ENCODE peak calls at places on chromosome 5, in eight cellular contexts. K is AG04450, S is endothelial cell, T is astrocyte of the cerebellum, B is nephron progenitor cell, M is foreskin fibroblast, Y is NB4, J is RWPE1. P is an unnamed sample.

GRCh38 chr5:40258205-40258604 is 421.5 kb upstream of the PTGER4 start:
- DNase-seq in K (no peak), S (peak; percentile 7), T (no peak), B (no peak), M (no peak), Y (peak; percentile 85), J (no peak), P (no peak)

GRCh38 chr5:4651811-4652565 is 488.1 kb upstream of the ADAMTS16 start:
- DNase-seq in K (no peak), S (no peak), T (no peak), B (no peak), M (no peak), Y (no peak), J (no peak), P (no peak)

GRCh38 chr5:73189816-73190451 is 16.9 kb downstream of the TMEM174 start:
- DNase-seq in K (peak; percentile 38), S (no peak), T (peak; percentile 69), B (no peak), M (peak; percentile 50), Y (no peak), J (peak; percentile 19), P (peak; percentile 25)

GRCh38 chr5:62312674-62313073 is 6.7 kb downstream of the KIF2A start:
- DNase-seq in K (no peak), S (no peak), T (no peak), B (no peak), M (no peak), Y (no peak), J (no peak), P (no peak)

GRCh38 chr5:136021016-136021405 is 7.8 kb upstream of the TGFBI start:
- DNase-seq in K (no peak), S (no peak), T (no peak), B (no peak), M (no peak), Y (peak; percentile 49), J (no peak), P (peak; percentile 50)

GRCh38 chr5:110054240-110054639 is 364.5 kb downstream of the MAN2A1 start:
- DNase-seq in K (no peak), S (peak; percentile 11), T (peak; percentile 94), B (no peak), M (no peak), Y (peak; percentile 56), J (peak; percentile 44), P (no peak)

GRCh38 chr5:135310328-135310989 is 88.6 kb downstream of the MACROH2A1 start:
- DNase-seq in K (peak; percentile 61), S (no peak), T (no peak), B (no peak), M (peak; percentile 65), Y (no peak), J (peak; percentile 41), P (peak; percentile 78)

GRCh38 chr5:160887780-160888179 is 35.8 kb upstream of the ATP10B start:
- DNase-seq in K (no peak), S (no peak), T (no peak), B (no peak), M (no peak), Y (no peak), J (no peak), P (no peak)

GRCh38 chr5:76498328-76498727 is 95.2 kb downstream of the IQGAP2 start:
- DNase-seq in K (no peak), S (no peak), T (no peak), B (no peak), M (no peak), Y (no peak), J (no peak), P (no peak)

GRCh38 chr5:36880761-36881160 is 4.2 kb downstream of the NIPBL start:
- DNase-seq in K (no peak), S (no peak), T (no peak), B (no peak), M (no peak), Y (peak; percentile 28), J (no peak), P (no peak)

GRCh38 chr5:179346875-179347274 is 1.6 kb upstream of the ADAMTS2 start:
- DNase-seq in K (no peak), S (no peak), T (no peak), B (no peak), M (no peak), Y (no peak), J (no peak), P (no peak)

GRCh38 chr5:167871091-167871490 is 420.4 kb upstream of the WWC1 start:
- DNase-seq in K (no peak), S (no peak), T (no peak), B (no peak), M (no peak), Y (no peak), J (no peak), P (no peak)

GRCh38 chr5:94045839-94046782 is 304.7 kb upstream of the POU5F2 start:
- DNase-seq in K (no peak), S (no peak), T (no peak), B (no peak), M (no peak), Y (no peak), J (no peak), P (no peak)

GRCh38 chr5:174987443-174988012 is 263.1 kb downstream of the MSX2 start:
- DNase-seq in K (no peak), S (no peak), T (no peak), B (no peak), M (no peak), Y (no peak), J (no peak), P (no peak)

GRCh38 chr5:42985129-42986037 is 54.7 kb downstream of the ANXA2R start:
- DNase-seq in K (no peak), S (no peak), T (no peak), B (no peak), M (peak; percentile 83), Y (peak; percentile 40), J (peak; percentile 68), P (peak; percentile 57)

GRCh38 chr5:170266570-170267379 is 30.8 kb downstream of the LCP2 start:
- DNase-seq in K (no peak), S (no peak), T (no peak), B (no peak), M (no peak), Y (no peak), J (no peak), P (no peak)

GRCh38 chr5:42655982-42656660 is 100.5 kb upstream of the CCDC152 start:
- DNase-seq in K (no peak), S (no peak), T (no peak), B (no peak), M (peak; percentile 10), Y (no peak), J (peak; percentile 48), P (no peak)

GRCh38 chr5:16889203-16889971 is 46.7 kb downstream of the MYO10 start:
- DNase-seq in K (peak; percentile 59), S (no peak), T (no peak), B (no peak), M (peak; percentile 71), Y (no peak), J (no peak), P (peak; percentile 47)

GRCh38 chr5:137072376-137073174 is 426.6 kb downstream of the SPOCK1 start:
- DNase-seq in K (no peak), S (no peak), T (no peak), B (no peak), M (no peak), Y (no peak), J (no peak), P (no peak)

GRCh38 chr5:33994845-33995244 is 10.4 kb upstream of the SLC45A2 start:
- DNase-seq in K (no peak), S (no peak), T (no peak), B (no peak), M (peak; percentile 47), Y (no peak), J (no peak), P (peak; percentile 57)

GRCh38 chr5:148846930-148847329 is 20.5 kb downstream of the ADRB2 start:
- DNase-seq in K (no peak), S (no peak), T (no peak), B (no peak), M (no peak), Y (no peak), J (no peak), P (peak; percentile 46)
- TF ChIP-seq CTCF in K (no peak), S (no peak), T (no peak), B (no peak), M (no peak), Y (no peak), J (no peak), P (no peak)

GRCh38 chr5:71475788-71476384 is 20.4 kb downstream of the BDP1 start:
- DNase-seq in K (no peak), S (no peak), T (peak; percentile 8), B (no peak), M (peak; percentile 6), Y (peak; percentile 36), J (peak; percentile 57), P (peak; percentile 16)
- TF ChIP-seq CTCF in K (peak; percentile 81), S (peak; percentile 65), T (peak; percentile 84), B (peak; percentile 59), M (peak; percentile 59), Y (peak; percentile 70), J (peak; percentile 73), P (peak; percentile 84)

GRCh38 chr5:122154491-122154890 is 25.1 kb downstream of the ZNF474 start:
- DNase-seq in K (no peak), S (no peak), T (no peak), B (no peak), M (peak; percentile 32), Y (no peak), J (no peak), P (peak; percentile 58)

GRCh38 chr5:122153774-122154173 is 24.4 kb downstream of the ZNF474 start:
- DNase-seq in K (no peak), S (no peak), T (no peak), B (no peak), M (no peak), Y (no peak), J (no peak), P (no peak)

GRCh38 chr5:122153230-122153629 is 23.9 kb downstream of the ZNF474 start:
- DNase-seq in K (peak; percentile 48), S (no peak), T (peak; percentile 82), B (no peak), M (no peak), Y (no peak), J (peak; percentile 30), P (peak; percentile 80)

GRCh38 chr5:122154910-122155309 is 25.6 kb downstream of the ZNF474 start:
- DNase-seq in K (peak; percentile 37), S (no peak), T (peak; percentile 65), B (no peak), M (peak; percentile 61), Y (no peak), J (no peak), P (peak; percentile 90)

DNA sequence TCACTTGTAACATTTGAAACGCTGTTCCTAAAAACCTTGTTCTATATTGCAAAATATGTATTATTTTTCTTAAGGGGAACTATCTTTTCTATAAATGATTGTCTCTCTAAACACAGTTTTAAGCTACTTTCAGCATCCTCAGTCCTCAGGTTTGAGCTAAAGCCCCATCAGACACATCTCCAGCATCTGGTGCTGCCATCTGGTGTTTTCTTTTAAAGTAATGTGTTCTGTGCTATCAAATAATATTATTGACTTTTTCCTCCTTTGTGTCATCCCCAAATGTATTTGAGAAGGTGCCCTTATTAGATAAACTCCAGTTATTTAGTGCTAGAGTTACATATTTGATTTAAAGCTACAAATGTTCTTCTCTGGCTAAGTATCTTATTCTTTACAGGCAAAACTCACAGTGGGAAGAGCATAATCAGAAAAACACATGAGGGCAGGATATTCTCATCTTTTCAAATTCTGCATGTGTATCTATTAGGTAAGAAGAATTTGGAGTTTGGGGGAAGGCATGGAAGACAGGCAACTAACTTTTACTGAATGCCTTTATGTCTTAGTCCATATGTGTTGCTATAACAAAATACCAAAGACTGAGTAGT is 27.5 kb downstream of the ZNF474 start:
- DNase-seq in K (no peak), S (peak; percentile 10), T (peak; percentile 70), B (no peak), M (peak; percentile 48), Y (peak; percentile 16), J (peak; percentile 57), P (peak; percentile 69)
- TF ChIP-seq CTCF in K (peak; percentile 57), S (no peak), T (peak; percentile 52), B (peak; percentile 35), M (peak; percentile 44), Y (peak; percentile 4), J (peak; percentile 72), P (peak; percentile 84)

GRCh38 chr5:134245101-134245604 is 19.3 kb upstream of the PPP2CA start:
- DNase-seq in K (peak; percentile 67), S (no peak), T (peak; percentile 48), B (peak; percentile 42), M (no peak), Y (peak; percentile 58), J (peak; percentile 89), P (peak; percentile 20)
- TF ChIP-seq CTCF in K (no peak), S (no peak), T (no peak), B (no peak), M (no peak), Y (no peak), J (no peak), P (no peak)

P was measured in HFFc6.